ENCODE peak calls at places on chromosomes 4 and X, in nine cellular contexts. One of them, this sample, is unnamed.

GRCh38 chr4:7423801-7424552 is 10.8 kb downstream of the PSAPL1 start:
- DNase-seq in HT1080: no peak
- DNase-seq in fibroblast of the conjunctiva: no peak
- DNase-seq in substantia nigra: no peak
- DNase-seq in stimulated activated CD4-positive, alpha-beta T cell treated with anti-CD3 and anti-CD28 coated beads, Interleukin-2, amount 100 ng/mL, for 48 hours: no peak
- DNase-seq in cardiac muscle cell: no peak
- DNase-seq in BE2C: peak
- DNase-seq in neural crest cell: no peak
- DNase-seq in amniotic epithelial cell: no peak
- DNase-seq in this sample: no peak

GRCh38 chr4:15132739-15133138 is 130.5 kb downstream of the CPEB2 start:
- DNase-seq in substantia nigra: peak
- DNase-seq in fibroblast of the conjunctiva: peak
- DNase-seq in cardiac muscle cell: peak
- DNase-seq in neural crest cell: no peak
- DNase-seq in amniotic epithelial cell: no peak
- DNase-seq in stimulated activated CD4-positive, alpha-beta T cell treated with anti-CD3 and anti-CD28 coated beads, Interleukin-2, amount 100 ng/mL, for 48 hours: no peak
- DNase-seq in HT1080: no peak
- DNase-seq in BE2C: peak
- DNase-seq in this sample: no peak

GRCh38 chr4:122163301-122163700 is 11.2 kb downstream of the BLTP1 start:
- DNase-seq in fibroblast of the conjunctiva: no peak
- DNase-seq in cardiac muscle cell: no peak
- DNase-seq in substantia nigra: no peak
- DNase-seq in neural crest cell: no peak
- DNase-seq in amniotic epithelial cell: no peak
- DNase-seq in BE2C: no peak
- DNase-seq in HT1080: no peak
- DNase-seq in stimulated activated CD4-positive, alpha-beta T cell treated with anti-CD3 and anti-CD28 coated beads, Interleukin-2, amount 100 ng/mL, for 48 hours: no peak
- DNase-seq in this sample: no peak

GRCh38 chr4:158374318-158374717 is 147.4 kb upstream of the RXFP1 start:
- DNase-seq in neural crest cell: no peak
- DNase-seq in substantia nigra: no peak
- DNase-seq in BE2C: no peak
- DNase-seq in amniotic epithelial cell: no peak
- DNase-seq in fibroblast of the conjunctiva: no peak
- DNase-seq in HT1080: no peak
- DNase-seq in cardiac muscle cell: no peak
- DNase-seq in stimulated activated CD4-positive, alpha-beta T cell treated with anti-CD3 and anti-CD28 coated beads, Interleukin-2, amount 100 ng/mL, for 48 hours: no peak
- DNase-seq in this sample: no peak

GRCh38 chr4:1082215-1083182 is 30.9 kb downstream of the RNF212 start:
- DNase-seq in cardiac muscle cell: peak
- DNase-seq in stimulated activated CD4-positive, alpha-beta T cell treated with anti-CD3 and anti-CD28 coated beads, Interleukin-2, amount 100 ng/mL, for 48 hours: no peak
- DNase-seq in neural crest cell: no peak
- DNase-seq in HT1080: peak
- DNase-seq in amniotic epithelial cell: peak
- DNase-seq in substantia nigra: no peak
- DNase-seq in fibroblast of the conjunctiva: peak
- DNase-seq in BE2C: no peak
- DNase-seq in this sample: peak

GRCh38 chr4:121898150-121898549 is 27.9 kb upstream of the BBS7 start:
- DNase-seq in substantia nigra: no peak
- DNase-seq in HT1080: no peak
- DNase-seq in cardiac muscle cell: no peak
- DNase-seq in neural crest cell: no peak
- DNase-seq in BE2C: peak
- DNase-seq in amniotic epithelial cell: no peak
- DNase-seq in fibroblast of the conjunctiva: no peak
- DNase-seq in stimulated activated CD4-positive, alpha-beta T cell treated with anti-CD3 and anti-CD28 coated beads, Interleukin-2, amount 100 ng/mL, for 48 hours: no peak
- DNase-seq in this sample: no peak

GRCh38 chr4:157221895-157222763 is 1.6 kb downstream of the GRIA2 start:
- DNase-seq in stimulated activated CD4-positive, alpha-beta T cell treated with anti-CD3 and anti-CD28 coated beads, Interleukin-2, amount 100 ng/mL, for 48 hours: no peak
- DNase-seq in substantia nigra: peak
- DNase-seq in neural crest cell: peak
- DNase-seq in cardiac muscle cell: no peak
- DNase-seq in BE2C: peak
- DNase-seq in HT1080: no peak
- DNase-seq in amniotic epithelial cell: no peak
- DNase-seq in fibroblast of the conjunctiva: no peak
- DNase-seq in this sample: peak

GRCh38 chr4:140754918-140755810 is 1.0 kb downstream of the TBC1D9 start:
- DNase-seq in cardiac muscle cell: no peak
- DNase-seq in substantia nigra: no peak
- DNase-seq in fibroblast of the conjunctiva: no peak
- DNase-seq in stimulated activated CD4-positive, alpha-beta T cell treated with anti-CD3 and anti-CD28 coated beads, Interleukin-2, amount 100 ng/mL, for 48 hours: no peak
- DNase-seq in HT1080: peak
- DNase-seq in neural crest cell: no peak
- DNase-seq in amniotic epithelial cell: no peak
- DNase-seq in BE2C: no peak
- DNase-seq in this sample: no peak

GRCh38 chr4:182680196-182680771 is 236.9 kb downstream of the DCTD start:
- DNase-seq in substantia nigra: peak
- DNase-seq in cardiac muscle cell: no peak
- DNase-seq in amniotic epithelial cell: no peak
- DNase-seq in neural crest cell: peak
- DNase-seq in fibroblast of the conjunctiva: no peak
- DNase-seq in HT1080: no peak
- DNase-seq in stimulated activated CD4-positive, alpha-beta T cell treated with anti-CD3 and anti-CD28 coated beads, Interleukin-2, amount 100 ng/mL, for 48 hours: no peak
- DNase-seq in BE2C: no peak
- DNase-seq in this sample: no peak

GRCh38 chrX:44643723-44644122 is 101.1 kb upstream of the FUNDC1 start:
- DNase-seq in substantia nigra: no peak
- DNase-seq in fibroblast of the conjunctiva: no peak
- DNase-seq in neural crest cell: no peak
- DNase-seq in stimulated activated CD4-positive, alpha-beta T cell treated with anti-CD3 and anti-CD28 coated beads, Interleukin-2, amount 100 ng/mL, for 48 hours: no peak
- DNase-seq in cardiac muscle cell: no peak
- DNase-seq in amniotic epithelial cell: no peak
- DNase-seq in HT1080: no peak
- DNase-seq in BE2C: no peak
- DNase-seq in this sample: no peak

GRCh38 chrX:21528076-21528475 is 130.1 kb downstream of the KLHL34 start:
- DNase-seq in fibroblast of the conjunctiva: no peak
- DNase-seq in amniotic epithelial cell: no peak
- DNase-seq in stimulated activated CD4-positive, alpha-beta T cell treated with anti-CD3 and anti-CD28 coated beads, Interleukin-2, amount 100 ng/mL, for 48 hours: no peak
- DNase-seq in HT1080: no peak
- DNase-seq in BE2C: no peak
- DNase-seq in neural crest cell: no peak
- DNase-seq in cardiac muscle cell: no peak
- DNase-seq in substantia nigra: no peak
- DNase-seq in this sample: no peak

GRCh38 chr4:94006932-94007331 is 178.4 kb downstream of the ATOH1 start:
- DNase-seq in stimulated activated CD4-positive, alpha-beta T cell treated with anti-CD3 and anti-CD28 coated beads, Interleukin-2, amount 100 ng/mL, for 48 hours: no peak
- DNase-seq in substantia nigra: no peak
- DNase-seq in fibroblast of the conjunctiva: no peak
- DNase-seq in neural crest cell: no peak
- DNase-seq in BE2C: no peak
- DNase-seq in HT1080: no peak
- DNase-seq in amniotic epithelial cell: no peak
- DNase-seq in cardiac muscle cell: no peak
- DNase-seq in this sample: no peak

GRCh38 chr4:7341486-7342222 is 93.1 kb downstream of the PSAPL1 start:
- DNase-seq in stimulated activated CD4-positive, alpha-beta T cell treated with anti-CD3 and anti-CD28 coated beads, Interleukin-2, amount 100 ng/mL, for 48 hours: no peak
- DNase-seq in substantia nigra: no peak
- DNase-seq in fibroblast of the conjunctiva: no peak
- DNase-seq in HT1080: peak
- DNase-seq in amniotic epithelial cell: no peak
- DNase-seq in cardiac muscle cell: no peak
- DNase-seq in neural crest cell: no peak
- DNase-seq in BE2C: no peak
- DNase-seq in this sample: peak

GRCh38 chrX:37746268-37746931 is 33.5 kb upstream of the CYBB start:
- DNase-seq in stimulated activated CD4-positive, alpha-beta T cell treated with anti-CD3 and anti-CD28 coated beads, Interleukin-2, amount 100 ng/mL, for 48 hours: no peak
- DNase-seq in substantia nigra: no peak
- DNase-seq in cardiac muscle cell: no peak
- DNase-seq in amniotic epithelial cell: peak
- DNase-seq in HT1080: peak
- DNase-seq in BE2C: no peak
- DNase-seq in fibroblast of the conjunctiva: no peak
- DNase-seq in neural crest cell: no peak
- DNase-seq in this sample: no peak

GRCh38 chr4:173505924-173506779 is 23.9 kb downstream of the HAND2 start:
- DNase-seq in amniotic epithelial cell: peak
- DNase-seq in HT1080: peak
- DNase-seq in BE2C: peak
- DNase-seq in cardiac muscle cell: peak
- DNase-seq in fibroblast of the conjunctiva: no peak
- DNase-seq in stimulated activated CD4-positive, alpha-beta T cell treated with anti-CD3 and anti-CD28 coated beads, Interleukin-2, amount 100 ng/mL, for 48 hours: peak
- DNase-seq in neural crest cell: no peak
- DNase-seq in substantia nigra: no peak
- DNase-seq in this sample: peak

GRCh38 chr4:155548173-155548572 is 118.5 kb upstream of the GUCY1A1 start:
- DNase-seq in substantia nigra: no peak
- DNase-seq in HT1080: no peak
- DNase-seq in stimulated activated CD4-positive, alpha-beta T cell treated with anti-CD3 and anti-CD28 coated beads, Interleukin-2, amount 100 ng/mL, for 48 hours: no peak
- DNase-seq in amniotic epithelial cell: no peak
- DNase-seq in BE2C: no peak
- DNase-seq in fibroblast of the conjunctiva: no peak
- DNase-seq in cardiac muscle cell: no peak
- DNase-seq in neural crest cell: no peak
- DNase-seq in this sample: no peak

GRCh38 chr4:85842540-85842939 is 367.6 kb downstream of the ARHGAP24 start:
- DNase-seq in substantia nigra: peak
- DNase-seq in HT1080: no peak
- DNase-seq in fibroblast of the conjunctiva: no peak
- DNase-seq in cardiac muscle cell: peak
- DNase-seq in neural crest cell: no peak
- DNase-seq in amniotic epithelial cell: no peak
- DNase-seq in BE2C: no peak
- DNase-seq in stimulated activated CD4-positive, alpha-beta T cell treated with anti-CD3 and anti-CD28 coated beads, Interleukin-2, amount 100 ng/mL, for 48 hours: no peak
- DNase-seq in this sample: no peak

GRCh38 chr4:125735107-125735506 is 420.4 kb downstream of the FAT4 start:
- DNase-seq in amniotic epithelial cell: peak
- DNase-seq in BE2C: no peak
- DNase-seq in HT1080: peak
- DNase-seq in fibroblast of the conjunctiva: peak
- DNase-seq in cardiac muscle cell: peak
- DNase-seq in stimulated activated CD4-positive, alpha-beta T cell treated with anti-CD3 and anti-CD28 coated beads, Interleukin-2, amount 100 ng/mL, for 48 hours: no peak
- DNase-seq in neural crest cell: no peak
- DNase-seq in substantia nigra: no peak
- DNase-seq in this sample: no peak

GRCh38 chrX:17414839-17415238 is 39.8 kb downstream of the NHS start:
- DNase-seq in HT1080: no peak
- DNase-seq in cardiac muscle cell: no peak
- DNase-seq in BE2C: peak
- DNase-seq in neural crest cell: peak
- DNase-seq in amniotic epithelial cell: no peak
- DNase-seq in substantia nigra: no peak
- DNase-seq in fibroblast of the conjunctiva: no peak
- DNase-seq in stimulated activated CD4-positive, alpha-beta T cell treated with anti-CD3 and anti-CD28 coated beads, Interleukin-2, amount 100 ng/mL, for 48 hours: no peak
- DNase-seq in this sample: peak

GRCh38 chr4:53932784-53933183 is 131.6 kb downstream of the CHIC2 start:
- DNase-seq in substantia nigra: no peak
- DNase-seq in neural crest cell: no peak
- DNase-seq in HT1080: no peak
- DNase-seq in fibroblast of the conjunctiva: peak
- DNase-seq in BE2C: no peak
- DNase-seq in amniotic epithelial cell: no peak
- DNase-seq in stimulated activated CD4-positive, alpha-beta T cell treated with anti-CD3 and anti-CD28 coated beads, Interleukin-2, amount 100 ng/mL, for 48 hours: no peak
- DNase-seq in cardiac muscle cell: peak
- DNase-seq in this sample: no peak

GRCh38 chrX:31228415-31228832 is 156.6 kb upstream of the FTHL17 start:
- DNase-seq in stimulated activated CD4-positive, alpha-beta T cell treated with anti-CD3 and anti-CD28 coated beads, Interleukin-2, amount 100 ng/mL, for 48 hours: no peak
- DNase-seq in BE2C: no peak
- DNase-seq in HT1080: no peak
- DNase-seq in substantia nigra: no peak
- DNase-seq in cardiac muscle cell: peak
- DNase-seq in amniotic epithelial cell: peak
- DNase-seq in fibroblast of the conjunctiva: peak
- DNase-seq in neural crest cell: no peak
- DNase-seq in this sample: no peak

GRCh38 chr4:13162886-13163285 is 321.3 kb downstream of the RAB28 start:
- DNase-seq in HT1080: peak
- DNase-seq in stimulated activated CD4-positive, alpha-beta T cell treated with anti-CD3 and anti-CD28 coated beads, Interleukin-2, amount 100 ng/mL, for 48 hours: no peak
- DNase-seq in amniotic epithelial cell: no peak
- DNase-seq in substantia nigra: no peak
- DNase-seq in neural crest cell: no peak
- DNase-seq in cardiac muscle cell: peak
- DNase-seq in fibroblast of the conjunctiva: no peak
- DNase-seq in BE2C: no peak
- DNase-seq in this sample: no peak

GRCh38 chr4:152734699-152735050 is 44.9 kb downstream of the TIGD4 start:
- DNase-seq in cardiac muscle cell: no peak
- DNase-seq in amniotic epithelial cell: no peak
- DNase-seq in stimulated activated CD4-positive, alpha-beta T cell treated with anti-CD3 and anti-CD28 coated beads, Interleukin-2, amount 100 ng/mL, for 48 hours: no peak
- DNase-seq in HT1080: no peak
- DNase-seq in substantia nigra: no peak
- DNase-seq in neural crest cell: no peak
- DNase-seq in BE2C: no peak
- DNase-seq in fibroblast of the conjunctiva: no peak
- DNase-seq in this sample: no peak

GRCh38 chrX:153102436-153102835 is 30.2 kb downstream of the PNMA6A start:
- DNase-seq in HT1080: no peak
- DNase-seq in amniotic epithelial cell: no peak
- DNase-seq in cardiac muscle cell: no peak
- DNase-seq in fibroblast of the conjunctiva: no peak
- DNase-seq in stimulated activated CD4-positive, alpha-beta T cell treated with anti-CD3 and anti-CD28 coated beads, Interleukin-2, amount 100 ng/mL, for 48 hours: no peak
- DNase-seq in BE2C: no peak
- DNase-seq in substantia nigra: no peak
- DNase-seq in neural crest cell: no peak
- DNase-seq in this sample: no peak

GRCh38 chrX:54495814-54496516 is at the start of gene FGD1:
- DNase-seq in fibroblast of the conjunctiva: peak
- DNase-seq in stimulated activated CD4-positive, alpha-beta T cell treated with anti-CD3 and anti-CD28 coated beads, Interleukin-2, amount 100 ng/mL, for 48 hours: peak
- DNase-seq in amniotic epithelial cell: peak
- DNase-seq in HT1080: peak
- DNase-seq in substantia nigra: peak
- DNase-seq in neural crest cell: peak
- DNase-seq in cardiac muscle cell: peak
- DNase-seq in BE2C: peak
- DNase-seq in this sample: peak

GRCh38 chr4:72977936-72978485 is 91.5 kb downstream of the COX18 start:
- DNase-seq in cardiac muscle cell: no peak
- DNase-seq in amniotic epithelial cell: peak
- DNase-seq in fibroblast of the conjunctiva: no peak
- DNase-seq in stimulated activated CD4-positive, alpha-beta T cell treated with anti-CD3 and anti-CD28 coated beads, Interleukin-2, amount 100 ng/mL, for 48 hours: no peak
- DNase-seq in HT1080: peak
- DNase-seq in substantia nigra: no peak
- DNase-seq in BE2C: no peak
- DNase-seq in neural crest cell: no peak
- DNase-seq in this sample: no peak

GRCh38 chr4:40316333-40316781 is 18.8 kb upstream of the CHRNA9 start:
- DNase-seq in fibroblast of the conjunctiva: peak
- DNase-seq in neural crest cell: no peak
- DNase-seq in amniotic epithelial cell: peak
- DNase-seq in BE2C: no peak
- DNase-seq in cardiac muscle cell: peak
- DNase-seq in stimulated activated CD4-positive, alpha-beta T cell treated with anti-CD3 and anti-CD28 coated beads, Interleukin-2, amount 100 ng/mL, for 48 hours: no peak
- DNase-seq in substantia nigra: no peak
- DNase-seq in HT1080: peak
- DNase-seq in this sample: no peak

GRCh38 chrX:70806081-70806480 is 102.4 kb downstream of the TEX11 start:
- DNase-seq in stimulated activated CD4-positive, alpha-beta T cell treated with anti-CD3 and anti-CD28 coated beads, Interleukin-2, amount 100 ng/mL, for 48 hours: no peak
- DNase-seq in fibroblast of the conjunctiva: no peak
- DNase-seq in BE2C: no peak
- DNase-seq in amniotic epithelial cell: no peak
- DNase-seq in HT1080: no peak
- DNase-seq in cardiac muscle cell: no peak
- DNase-seq in neural crest cell: no peak
- DNase-seq in substantia nigra: no peak
- DNase-seq in this sample: no peak

GRCh38 chr4:89006307-89006706 is 50.7 kb downstream of the FAM13A start:
- DNase-seq in neural crest cell: no peak
- DNase-seq in cardiac muscle cell: no peak
- DNase-seq in substantia nigra: no peak
- DNase-seq in amniotic epithelial cell: no peak
- DNase-seq in BE2C: no peak
- DNase-seq in stimulated activated CD4-positive, alpha-beta T cell treated with anti-CD3 and anti-CD28 coated beads, Interleukin-2, amount 100 ng/mL, for 48 hours: no peak
- DNase-seq in HT1080: no peak
- DNase-seq in fibroblast of the conjunctiva: no peak
- DNase-seq in this sample: no peak

GRCh38 chrX:127732709-127733108 is 319.5 kb downstream of the ACTRT1 start:
- DNase-seq in cardiac muscle cell: no peak
- DNase-seq in stimulated activated CD4-positive, alpha-beta T cell treated with anti-CD3 and anti-CD28 coated beads, Interleukin-2, amount 100 ng/mL, for 48 hours: no peak
- DNase-seq in BE2C: no peak
- DNase-seq in substantia nigra: no peak
- DNase-seq in HT1080: no peak
- DNase-seq in neural crest cell: no peak
- DNase-seq in fibroblast of the conjunctiva: no peak
- DNase-seq in amniotic epithelial cell: no peak
- DNase-seq in this sample: no peak

GRCh38 chr4:39032218-39033085 is at the start of gene TMEM156:
- DNase-seq in HT1080: peak
- DNase-seq in BE2C: no peak
- DNase-seq in stimulated activated CD4-positive, alpha-beta T cell treated with anti-CD3 and anti-CD28 coated beads, Interleukin-2, amount 100 ng/mL, for 48 hours: no peak
- DNase-seq in amniotic epithelial cell: peak
- DNase-seq in cardiac muscle cell: peak
- DNase-seq in substantia nigra: no peak
- DNase-seq in fibroblast of the conjunctiva: no peak
- DNase-seq in neural crest cell: no peak
- DNase-seq in this sample: no peak